ENCODE peak calls at places on chromosome 1, in five cellular contexts. A is GM10248, K is astrocyte of the cerebellum, H is mesothelial cell of epicardium, G is fibroblast of lung. W is an unnamed sample.

GRCh38 chr1:35570589-35571137 is 2.5 kb upstream of the TFAP2E start:
- DNase-seq in A (no peak), K (no peak), H (no peak), G (peak; percentile 66), W (no peak)

GRCh38 chr1:192747942-192748341 is 60.9 kb upstream of the RGS2 start:
- DNase-seq in A (no peak), K (no peak), H (no peak), G (peak; percentile 3), W (no peak)

GRCh38 chr1:76426606-76427005 is 352.1 kb downstream of the ST6GALNAC3 start:
- DNase-seq in A (no peak), K (no peak), H (no peak), G (no peak), W (no peak)

GRCh38 chr1:17635811-17636210 is 96.3 kb downstream of the ARHGEF10L start:
- DNase-seq in A (no peak), K (no peak), H (no peak), G (no peak), W (no peak)

GRCh38 chr1:188763541-188763940 is 1714.1 kb downstream of the BRINP3 start:
- DNase-seq in A (no peak), K (no peak), H (no peak), G (no peak), W (no peak)

GRCh38 chr1:25169168-25169567 is 63.1 kb downstream of the SYF2 start:
- DNase-seq in A (no peak), K (no peak), H (no peak), G (no peak), W (no peak)

GRCh38 chr1:9300623-9301022 is 7.9 kb downstream of the SPSB1 start:
- DNase-seq in A (no peak), K (no peak), H (no peak), G (no peak), W (no peak)

GRCh38 chr1:176157995-176158394 is 49.1 kb downstream of the COP1 start:
- DNase-seq in A (no peak), K (no peak), H (no peak), G (no peak), W (no peak)

GRCh38 chr1:181104790-181105133 is 16.3 kb downstream of the IER5 start:
- DNase-seq in A (no peak), K (no peak), H (peak; percentile 72), G (peak; percentile 35), W (no peak)

GRCh38 chr1:33436557-33437296 is 5.8 kb upstream of the PHC2 start:
- DNase-seq in A (no peak), K (no peak), H (no peak), G (no peak), W (no peak)

GRCh38 chr1:243496806-243497205 is 241.0 kb downstream of the SDCCAG8 start:
- DNase-seq in A (no peak), K (no peak), H (no peak), G (no peak), W (no peak)

GRCh38 chr1:19639999-19640362 is 4.1 kb upstream of the NBL1 start:
- DNase-seq in A (no peak), K (no peak), H (no peak), G (no peak), W (no peak)

GRCh38 chr1:235017719-235018118 is 110.9 kb downstream of the TOMM20 start:
- DNase-seq in A (no peak), K (no peak), H (no peak), G (peak; percentile 61), W (no peak)

GRCh38 chr1:153548722-153549695 is at the start of gene S100A3:
- DNase-seq in A (no peak), K (no peak), H (no peak), G (peak; percentile 90), W (no peak)

GRCh38 chr1:12078575-12078937 is 15.5 kb downstream of the TNFRSF8 start:
- DNase-seq in A (no peak), K (no peak), H (no peak), G (no peak), W (no peak)

GRCh38 chr1:67429011-67429527 is 1.1 kb downstream of the SERBP1 start:
- DNase-seq in A (peak; percentile 23), K (no peak), H (no peak), G (peak; percentile 18), W (no peak)

GRCh38 chr1:2258996-2259395 is 30.9 kb downstream of the SKI start:
- DNase-seq in A (no peak), K (no peak), H (no peak), G (no peak), W (no peak)

GRCh38 chr1:24551290-24551859 is 4.5 kb upstream of the NCMAP start:
- DNase-seq in A (no peak), K (no peak), H (no peak), G (no peak), W (no peak)

GRCh38 chr1:158998781-158999161 is 10.9 kb upstream of the IFI16 start:
- DNase-seq in A (peak; percentile 56), K (no peak), H (no peak), G (peak; percentile 48), W (no peak)

GRCh38 chr1:206901944-206902343 is 4.7 kb downstream of the IL24 start:
- DNase-seq in A (no peak), K (no peak), H (no peak), G (no peak), W (no peak)
- TF ChIP-seq CTCF in A (no peak), K (no peak), H (no peak), G (no peak), W (no peak)

DNA sequence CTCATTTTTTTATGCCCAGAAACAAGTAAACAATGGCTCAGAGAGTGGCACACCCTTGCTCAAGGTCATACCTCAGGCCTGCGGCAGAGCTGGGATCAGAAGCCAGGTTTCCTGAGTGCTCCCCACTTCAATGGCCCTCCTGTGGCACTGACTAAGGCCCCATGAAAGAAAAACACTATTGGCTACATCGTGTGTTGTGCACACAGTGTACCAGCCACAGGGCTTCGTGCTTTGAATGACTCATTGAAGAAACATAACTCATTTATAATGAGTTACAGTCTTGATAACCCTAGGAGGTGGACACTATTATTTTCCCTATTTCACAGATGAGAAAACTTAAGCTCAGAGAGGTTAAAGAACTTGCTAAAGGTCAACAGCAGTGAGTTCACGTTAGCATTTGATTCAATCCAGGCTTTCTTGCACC is 91.2 kb downstream of the TRABD2B start:
- DNase-seq in A (no peak), K (no peak), H (no peak), G (no peak), W (no peak)
- TF ChIP-seq CTCF in A (no peak), K (no peak), H (no peak), G (no peak), W (no peak)

GRCh38 chr1:998905-999796 is 746 bp downstream of the HES4 start:
- DNase-seq in A (no peak), K (no peak), H (peak; percentile 63), G (no peak), W (no peak)
- TF ChIP-seq CTCF in A (no peak), K (no peak), H (no peak), G (no peak), W (no peak)

DNA sequence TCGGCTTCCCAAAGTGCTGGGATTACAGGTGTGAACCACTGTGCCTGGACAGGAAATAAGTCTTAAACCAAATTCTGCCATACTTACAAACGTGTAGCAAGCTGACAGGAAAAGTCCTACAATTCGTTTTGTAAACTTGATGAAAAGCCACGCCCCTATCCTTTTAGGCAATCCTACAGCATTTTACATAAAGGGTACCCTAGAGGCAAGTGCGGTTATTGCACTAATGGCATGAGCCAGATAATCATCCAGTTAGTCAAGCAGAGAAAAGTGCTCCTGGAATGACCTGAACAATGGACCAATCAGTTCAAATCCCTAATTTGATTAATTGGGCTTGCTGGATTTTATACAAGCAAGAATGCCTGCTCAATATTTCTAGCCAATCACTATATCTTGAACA is 338.2 kb downstream of the KIF26B start:
- DNase-seq in A (no peak), K (no peak), H (no peak), G (no peak), W (no peak)
- TF ChIP-seq CTCF in A (no peak), K (no peak), H (no peak), G (peak; percentile 21), W (no peak)

DNA sequence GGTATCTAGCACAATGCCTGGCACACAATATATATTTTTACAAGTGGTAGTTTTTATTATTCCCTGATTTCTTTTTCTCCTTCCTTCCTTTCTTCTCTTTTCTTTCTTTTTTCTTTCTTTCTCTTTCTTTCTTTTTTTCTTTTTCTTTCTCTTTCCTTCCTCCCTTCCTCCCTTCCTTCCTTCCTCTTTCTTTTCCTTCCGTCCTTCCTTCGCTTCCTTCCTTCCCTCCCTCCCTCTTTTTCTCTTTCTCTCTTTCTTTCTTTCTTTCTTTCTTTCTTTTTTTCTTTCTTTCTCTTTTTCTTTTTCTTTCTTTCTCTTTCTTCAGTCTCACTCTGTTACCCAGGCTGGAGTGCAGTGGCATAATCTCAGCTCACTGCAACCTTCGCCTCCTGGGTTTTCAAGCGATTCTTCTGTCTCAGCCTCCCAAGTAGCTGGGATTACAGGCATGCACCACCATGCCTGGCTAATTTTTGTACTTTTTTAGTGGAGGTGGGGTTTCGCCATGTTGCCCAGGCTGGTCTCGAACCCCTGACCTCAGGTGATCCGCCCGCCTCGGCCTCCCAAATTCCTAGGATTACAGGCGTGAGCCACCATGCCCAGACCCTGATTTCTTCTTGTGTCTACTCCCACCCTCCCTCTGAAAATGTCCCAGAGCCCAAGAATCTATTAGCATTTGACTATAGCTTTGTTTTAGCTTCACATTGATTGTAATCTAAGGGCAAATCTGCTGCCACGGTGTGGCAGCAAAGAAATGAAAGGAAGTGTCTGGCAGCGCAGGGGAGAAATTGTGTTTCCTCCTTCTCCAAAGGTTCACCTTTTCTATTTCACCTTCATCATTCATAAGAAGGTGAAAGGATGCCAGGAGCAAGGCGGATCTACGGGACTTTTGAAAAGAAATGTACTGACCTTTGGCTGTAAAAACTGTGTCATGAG is 19.9 kb upstream of the ABCB10 start:
- DNase-seq in A (no peak), K (no peak), H (no peak), G (no peak), W (no peak)
- TF ChIP-seq CTCF in A (no peak), K (no peak), H (no peak), G (no peak), W (no peak)

GRCh38 chr1:3856923-3857790 is at the start of the genes CEP104 and DFFB:
- DNase-seq in A (peak; percentile 100), K (peak; percentile 63), H (peak; percentile 98), G (peak; percentile 81), W (peak; percentile 64)
- TF ChIP-seq CTCF in A (peak; percentile 67), K (no peak), H (no peak), G (no peak), W (no peak)

GRCh38 chr1:73859227-73859626 is 338.7 kb downstream of the LRRIQ3 start:
- DNase-seq in A (no peak), K (no peak), H (no peak), G (no peak), W (no peak)
- TF ChIP-seq CTCF in A (no peak), K (no peak), H (no peak), G (no peak), W (no peak)